ENCODE peak calls at places on chromosomes 7 and 10, in four cellular contexts. K is kidney epithelial cell, F is GM06990, R is adrenal gland. M is an unnamed sample.

GRCh38 chr7:114422478-114423217 is 8.0 kb downstream of the FOXP2 start:
- DNase-seq in K (no peak), F (no peak), R (no peak), M (no peak)

GRCh38 chr7:100102950-100103840 is 1.8 kb downstream of the AP4M1 start:
- DNase-seq in K (no peak), F (no peak), R (no peak), M (no peak)

GRCh38 chr7:23106491-23106800 is 861 bp downstream of the KLHL7 start:
- DNase-seq in K (no peak), F (no peak), R (no peak), M (no peak)

GRCh38 chr10:128602183-128602582 is 476.0 kb upstream of the MKI67 start:
- DNase-seq in K (no peak), F (no peak), R (no peak), M (no peak)

GRCh38 chr7:45026984-45027773 is 27.2 kb downstream of the CCM2 start:
- DNase-seq in K (no peak), F (peak), R (no peak), M (no peak)

GRCh38 chr10:4790045-4790444 is 36.0 kb upstream of the AKR1E2 start:
- DNase-seq in K (no peak), F (no peak), R (no peak), M (no peak)

GRCh38 chr7:51471199-51472016 is 154.8 kb upstream of the COBL start:
- DNase-seq in K (no peak), F (no peak), R (no peak), M (no peak)

GRCh38 chr10:58017719-58018367 is 249.9 kb downstream of the IPMK start:
- DNase-seq in K (peak), F (no peak), R (peak), M (peak)

GRCh38 chr10:72831696-72832355 is 61.7 kb upstream of the OIT3 start:
- DNase-seq in K (no peak), F (no peak), R (no peak), M (no peak)

GRCh38 chr7:94449151-94449725 is 54.5 kb downstream of the COL1A2 start:
- DNase-seq in K (peak), F (no peak), R (no peak), M (no peak)
- TF ChIP-seq CTCF in K (peak), F (peak), R (peak), M (peak)

GRCh38 chr7:127064-127598 is 65.2 kb upstream of the FAM20C start:
- DNase-seq in K (no peak), F (no peak), R (no peak), M (no peak)

GRCh38 chr7:131111-132094 is 61.0 kb upstream of the FAM20C start:
- DNase-seq in K (no peak), F (no peak), R (no peak), M (no peak)

GRCh38 chr7:128311-129080 is 63.9 kb upstream of the FAM20C start:
- DNase-seq in K (no peak), F (no peak), R (no peak), M (no peak)

GRCh38 chr7:130222-130572 is 62.2 kb upstream of the FAM20C start:
- DNase-seq in K (no peak), F (no peak), R (no peak), M (no peak)

DNA sequence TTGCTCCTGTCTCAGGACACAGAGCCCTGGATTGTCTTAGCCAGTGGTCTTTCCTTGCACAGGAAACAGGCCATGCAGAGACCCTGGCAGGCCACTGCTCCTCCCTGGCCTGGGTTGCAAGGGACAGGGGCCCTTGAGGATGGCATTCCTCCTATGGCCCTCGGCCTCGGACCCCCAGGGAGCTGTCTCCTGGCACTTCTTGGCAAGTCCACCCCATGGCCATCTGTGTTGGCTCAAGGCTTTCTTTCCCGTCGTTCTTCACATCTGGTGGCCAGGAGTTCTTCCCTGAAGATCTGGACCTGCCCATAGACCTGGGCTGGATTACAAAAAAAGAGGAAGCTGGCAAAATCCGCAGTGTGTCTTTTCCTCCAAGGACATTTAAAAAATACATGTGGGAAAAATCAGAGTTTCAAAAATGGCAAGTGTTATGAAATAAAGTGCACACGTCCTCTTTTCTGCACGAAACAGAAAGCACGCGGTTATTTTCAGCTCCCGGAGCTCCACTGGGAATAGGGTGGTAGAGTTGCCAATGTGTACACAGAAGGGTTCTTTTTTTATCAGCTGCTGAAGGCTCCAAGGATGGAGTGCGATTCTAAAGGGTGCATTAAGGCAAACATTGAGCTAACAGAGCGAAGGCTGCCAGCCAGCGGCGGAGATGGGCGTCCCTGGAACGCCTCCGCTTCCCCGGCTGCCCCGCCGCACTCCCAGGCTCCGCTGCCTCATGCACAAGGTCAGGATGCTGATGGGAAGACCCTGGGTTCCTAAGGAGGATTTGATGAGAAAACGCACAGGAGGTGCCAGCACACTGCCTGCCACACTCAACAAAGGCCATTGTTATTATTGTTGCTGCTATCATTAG is 62.8 kb upstream of the FAM20C start:
- DNase-seq in K (no peak), F (no peak), R (no peak), M (no peak)
- H3K4me3 ChIP-seq in K (no peak), F (no peak), R (no peak), M (no peak)

GRCh38 chr10:49743464-49744075 is 18.6 kb downstream of the OGDHL start:
- DNase-seq in K (no peak), F (no peak), R (no peak), M (no peak)

GRCh38 chr10:49746626-49747302 is 15.4 kb downstream of the OGDHL start:
- DNase-seq in K (no peak), F (no peak), R (no peak), M (no peak)

GRCh38 chr10:49744091-49744685 is 17.9 kb downstream of the OGDHL start:
- DNase-seq in K (no peak), F (no peak), R (no peak), M (no peak)

GRCh38 chr10:49745756-49746155 is 16.4 kb downstream of the OGDHL start:
- DNase-seq in K (no peak), F (no peak), R (no peak), M (no peak)

GRCh38 chr10:49744924-49745605 is 17.1 kb downstream of the OGDHL start:
- DNase-seq in K (no peak), F (no peak), R (no peak), M (no peak)
- TF ChIP-seq CTCF in K (no peak), F (peak), R (no peak), M (no peak)

GRCh38 chr7:31440511-31440910 is 73.4 kb upstream of the ITPRID1 start:
- DNase-seq in K (no peak), F (no peak), R (no peak), M (no peak)

GRCh38 chr7:31444196-31444595 is 69.7 kb upstream of the ITPRID1 start:
- DNase-seq in K (no peak), F (no peak), R (no peak), M (no peak)

GRCh38 chr7:31448649-31449048 is 65.2 kb upstream of the ITPRID1 start:
- DNase-seq in K (no peak), F (no peak), R (no peak), M (no peak)

GRCh38 chr7:31439165-31439564 is 74.7 kb upstream of the ITPRID1 start:
- DNase-seq in K (no peak), F (no peak), R (no peak), M (no peak)

DNA sequence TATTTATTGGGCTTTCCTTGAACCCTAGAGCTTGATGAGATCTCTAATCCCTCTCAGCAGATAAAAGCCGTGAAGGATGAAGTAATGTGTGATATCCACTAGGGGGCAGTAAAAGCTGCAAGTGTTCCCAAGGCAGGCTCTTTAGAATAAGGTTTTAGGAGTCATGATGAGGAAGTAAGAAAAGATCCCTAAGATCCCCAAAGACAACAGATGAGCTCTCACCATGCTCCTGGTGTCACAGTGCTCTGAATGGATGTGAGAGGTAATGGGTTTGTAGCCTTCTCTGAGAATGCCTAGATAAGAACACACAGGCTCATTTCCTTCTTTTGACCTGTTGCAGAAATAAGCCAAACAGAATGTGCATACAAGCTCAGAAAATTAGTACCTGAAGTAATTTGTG is 70.4 kb upstream of the ITPRID1 start:
- DNase-seq in K (peak), F (no peak), R (no peak), M (peak)
- H3K4me3 ChIP-seq in K (no peak), F (no peak), R (no peak), M (no peak)

GRCh38 chr10:9215121-9215520 is 1160.6 kb downstream of the GATA3 start:
- DNase-seq in K (no peak), F (no peak), R (no peak), M (no peak)

GRCh38 chr10:9209105-9209798 is 1154.8 kb downstream of the GATA3 start:
- DNase-seq in K (peak), F (peak), R (peak), M (no peak)

GRCh38 chr10:9205558-9205957 is 1151.1 kb downstream of the GATA3 start:
- DNase-seq in K (no peak), F (no peak), R (no peak), M (no peak)

GRCh38 chr10:9214618-9215017 is 1160.1 kb downstream of the GATA3 start:
- DNase-seq in K (no peak), F (no peak), R (no peak), M (no peak)

DNA sequence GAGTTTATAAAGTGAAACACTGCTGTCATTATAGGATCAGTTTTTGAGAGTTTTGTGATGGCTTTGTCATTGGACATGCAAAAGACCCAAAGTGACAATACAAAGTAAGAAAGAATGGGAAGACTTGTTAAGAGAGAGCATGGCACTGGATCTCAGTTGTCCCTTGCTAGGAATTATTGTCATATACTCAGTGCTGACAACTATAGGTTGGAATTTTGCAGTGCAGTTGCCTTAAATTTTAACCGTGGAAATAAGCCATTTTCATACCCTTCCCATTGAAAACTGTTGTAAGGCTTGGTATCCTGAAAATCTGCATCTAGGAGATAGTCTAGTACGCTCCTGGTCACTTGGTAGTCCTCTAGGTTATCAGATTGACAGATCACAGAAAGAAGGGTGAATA is 1156.7 kb downstream of the GATA3 start:
- DNase-seq in K (no peak), F (no peak), R (no peak), M (no peak)
- TF ChIP-seq CTCF in K (peak), F (no peak), R (no peak), M (no peak)

DNA sequence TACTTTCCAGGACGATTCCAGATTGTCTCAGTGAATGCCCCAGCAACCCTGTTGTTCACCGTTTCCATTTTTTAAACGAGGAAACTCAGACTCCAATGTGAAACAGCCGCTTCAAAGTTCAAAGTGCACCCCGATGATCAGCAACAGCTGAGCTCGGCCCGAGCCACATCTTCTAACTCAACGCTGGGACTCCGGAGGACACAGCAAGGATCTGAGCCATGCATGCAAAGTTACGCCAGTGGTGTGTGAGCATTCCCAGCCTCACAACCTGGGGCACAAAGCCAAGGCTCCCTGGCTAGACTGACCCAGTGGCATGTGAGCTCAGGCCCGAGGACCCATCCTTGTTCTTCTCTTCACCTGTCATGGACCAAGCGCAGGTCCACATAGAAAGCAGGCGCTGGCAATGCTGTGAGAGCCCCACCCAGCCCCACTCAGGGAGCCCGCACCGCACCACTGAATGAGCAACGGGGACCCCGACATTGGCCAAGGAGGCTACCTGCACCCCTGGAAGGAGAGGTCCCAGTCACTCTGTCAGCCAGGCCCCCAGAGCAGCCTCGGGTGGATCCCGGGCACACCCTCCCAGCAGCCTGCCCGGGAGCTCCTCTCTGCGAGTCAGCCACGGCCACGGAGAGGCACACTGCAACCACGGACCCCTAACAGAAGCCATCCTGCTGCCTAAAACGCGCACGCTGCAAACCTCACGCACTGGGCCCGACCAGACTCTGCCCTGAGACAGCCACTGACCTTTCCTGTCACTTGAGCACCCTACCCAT is 82.9 kb downstream of the MAD1L1 start:
- DNase-seq in K (no peak), F (no peak), R (no peak), M (no peak)
- H3K4me3 ChIP-seq in K (no peak), F (no peak), R (no peak), M (no peak)

DNA sequence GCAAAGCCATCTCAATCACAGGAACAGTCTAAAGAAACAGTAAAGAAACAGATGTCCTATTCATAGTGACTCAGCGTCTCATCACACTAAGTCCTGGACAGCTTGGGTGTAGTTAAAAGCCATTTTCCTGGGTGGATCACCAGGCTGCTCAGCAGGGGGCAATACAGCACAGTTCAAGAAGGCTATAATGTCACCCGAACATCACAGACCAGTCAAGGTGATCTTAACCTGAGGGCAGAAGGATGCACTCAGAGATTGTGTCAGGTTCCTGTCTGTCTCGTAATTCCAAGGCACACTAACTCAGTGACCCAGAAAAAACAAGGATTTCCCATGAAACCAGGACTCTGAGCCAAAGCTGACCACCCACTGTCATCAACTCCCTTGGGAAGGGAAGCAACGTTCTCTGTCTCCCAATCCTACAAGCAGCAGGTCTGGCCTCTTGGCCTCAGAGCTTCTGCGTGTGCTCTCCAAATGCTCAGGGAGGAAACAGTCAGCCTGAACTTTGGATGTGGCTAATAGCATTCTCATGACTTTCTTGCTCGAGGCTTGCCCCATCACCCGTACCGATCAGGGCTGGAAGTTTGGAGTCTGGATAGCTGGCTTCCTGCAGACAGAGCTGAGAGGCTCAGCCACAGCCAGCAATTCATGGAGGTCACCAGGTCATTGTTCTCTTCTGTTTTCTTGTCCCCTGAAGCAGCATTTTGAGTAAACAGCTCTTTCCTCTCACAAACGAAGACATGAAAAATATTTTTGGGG is 90.4 kb upstream of the FAM171A1 start:
- DNase-seq in K (no peak), F (no peak), R (peak), M (no peak)
- TF ChIP-seq CTCF in K (no peak), F (no peak), R (no peak), M (peak)

GRCh38 chr10:109914966-109915365 is 8.3 kb downstream of the XPNPEP1 start:
- DNase-seq in K (peak), F (peak), R (no peak), M (peak)

GRCh38 chr10:109912335-109913282 is 10.7 kb downstream of the XPNPEP1 start:
- DNase-seq in K (no peak), F (peak), R (no peak), M (no peak)

GRCh38 chr10:109919224-109919623 is 4.1 kb downstream of the XPNPEP1 start:
- DNase-seq in K (no peak), F (no peak), R (no peak), M (no peak)

GRCh38 chr10:109913351-109913902 is 9.9 kb downstream of the XPNPEP1 start:
- DNase-seq in K (no peak), F (no peak), R (no peak), M (no peak)

DNA sequence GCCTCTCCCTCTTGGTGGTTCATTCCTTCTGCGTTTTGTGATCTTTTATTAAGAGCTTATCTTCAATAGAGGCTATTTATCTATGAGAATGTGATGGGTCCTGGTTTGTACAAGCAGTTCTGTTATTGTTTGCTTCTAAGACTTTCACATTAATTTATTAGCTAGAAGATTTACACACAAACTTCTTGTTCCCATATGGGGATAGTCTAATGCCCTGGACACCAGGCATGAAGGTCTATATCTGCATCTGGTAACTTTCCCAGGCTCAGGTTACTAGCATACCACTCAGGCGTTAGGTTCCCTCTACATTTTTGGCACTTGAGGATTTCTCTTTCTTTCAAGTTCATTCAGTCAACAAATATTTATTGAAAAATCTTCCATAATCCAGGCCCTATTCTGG is 7.7 kb downstream of the XPNPEP1 start:
- DNase-seq in K (no peak), F (no peak), R (no peak), M (no peak)
- H3K4me3 ChIP-seq in K (no peak), F (no peak), R (no peak), M (no peak)